ENCODE peak calls at places on chromosomes 11 and 22, in five cellular contexts. X, H, R, Z and G are unnamed samples.

GRCh38 chr11:75350743-75351540 is 519 bp downstream of the ARRB1 start:
- DNase-seq in R (no peak), X (peak), H (peak), Z (no peak), G (no peak)

GRCh38 chr11:62186195-62186594 is 3.8 kb upstream of the SCGB1D1 start:
- DNase-seq in X (no peak), R (no peak), H (no peak), Z (no peak), G (no peak)

GRCh38 chr22:23054531-23055257 is 15.6 kb upstream of the GNAZ start:
- DNase-seq in X (no peak), H (peak), Z (no peak), R (no peak), G (peak)

GRCh38 chr11:105181100-105181499 is 41.5 kb upstream of the CARD18 start:
- DNase-seq in R (no peak), H (no peak), Z (no peak), X (peak), G (no peak)

GRCh38 chr11:65611028-65611757 is 2.8 kb downstream of the MAP3K11 start:
- DNase-seq in R (no peak), H (no peak), X (peak), Z (no peak), G (no peak)

GRCh38 chr11:118241191-118242098 is 10.7 kb downstream of the MPZL3 start:
- DNase-seq in Z (no peak), R (no peak), X (peak), H (peak), G (no peak)

GRCh38 chr11:126415128-126415527 is 59.6 kb downstream of the ST3GAL4 start:
- DNase-seq in R (no peak), X (no peak), Z (no peak), H (no peak), G (no peak)

GRCh38 chr11:95089620-95090542 is at the start of gene ENDOD1:
- DNase-seq in H (peak), R (peak), X (peak), Z (no peak), G (peak)

GRCh38 chr11:12285106-12285505 is 92.3 kb upstream of the PARVA start:
- DNase-seq in Z (no peak), H (no peak), X (peak), R (no peak), G (no peak)

GRCh38 chr11:102318469-102318868 is 1.2 kb downstream of the BIRC3 start:
- DNase-seq in Z (no peak), X (no peak), R (no peak), H (no peak), G (no peak)

GRCh38 chr22:26075233-26075632 is 94.0 kb upstream of the SEZ6L start:
- DNase-seq in H (no peak), Z (no peak), X (no peak), R (no peak), G (no peak)

GRCh38 chr11:123588117-123588815 is 66.2 kb downstream of the SCN3B start:
- DNase-seq in X (no peak), H (no peak), Z (no peak), R (no peak), G (no peak)

GRCh38 chr11:111829185-111829968 is 42.0 kb downstream of the ALG9 start:
- DNase-seq in R (no peak), X (no peak), H (no peak), Z (no peak), G (peak)

GRCh38 chr11:15918212-15918611 is 438.1 kb downstream of the SOX6 start:
- DNase-seq in H (no peak), R (peak), Z (peak), X (no peak), G (no peak)

GRCh38 chr22:44363980-44364749 is 51.4 kb upstream of the SHISAL1 start:
- DNase-seq in X (no peak), R (no peak), Z (no peak), H (no peak), G (no peak)

GRCh38 chr11:73324116-73324515 is 16.0 kb downstream of the ARHGEF17 start:
- DNase-seq in H (no peak), R (no peak), X (no peak), Z (no peak), G (no peak)